ENCODE peak calls at places on chromosomes 4 and X, in eight cellular contexts. One of them, this sample, is unnamed.

GRCh38 chrX:154097003-154097596 is 417 bp downstream of the MECP2 start:
- DNase-seq in colonic mucosa: peak
- DNase-seq in HCT116: no peak
- DNase-seq in CD14-positive monocyte: peak
- DNase-seq in foreskin fibroblast: peak
- DNase-seq in CD8-positive, alpha-beta T cell: peak
- DNase-seq in psoas muscle: peak
- DNase-seq in fibroblast of pulmonary artery: peak
- DNase-seq in this sample: peak

GRCh38 chr4:53497446-53498069 is 93.7 kb downstream of the LNX1 start:
- DNase-seq in colonic mucosa: no peak
- DNase-seq in HCT116: no peak
- DNase-seq in CD14-positive monocyte: no peak
- DNase-seq in foreskin fibroblast: peak
- DNase-seq in CD8-positive, alpha-beta T cell: no peak
- DNase-seq in psoas muscle: peak
- DNase-seq in fibroblast of pulmonary artery: peak
- DNase-seq in this sample: no peak

GRCh38 chr4:54322817-54323417 is 93.8 kb downstream of the PDGFRA start:
- DNase-seq in colonic mucosa: peak
- DNase-seq in HCT116: peak
- DNase-seq in CD14-positive monocyte: peak
- DNase-seq in foreskin fibroblast: peak
- DNase-seq in CD8-positive, alpha-beta T cell: peak
- DNase-seq in psoas muscle: peak
- DNase-seq in fibroblast of pulmonary artery: peak
- DNase-seq in this sample: peak

GRCh38 chr4:61997813-61998212 is 797.7 kb downstream of the ADGRL3 start:
- DNase-seq in colonic mucosa: no peak
- DNase-seq in HCT116: no peak
- DNase-seq in CD14-positive monocyte: no peak
- DNase-seq in foreskin fibroblast: no peak
- DNase-seq in CD8-positive, alpha-beta T cell: no peak
- DNase-seq in psoas muscle: no peak
- DNase-seq in fibroblast of pulmonary artery: no peak
- DNase-seq in this sample: no peak

GRCh38 chr4:122617597-122618593 is 3.0 kb downstream of the IL21 start:
- DNase-seq in colonic mucosa: no peak
- DNase-seq in HCT116: no peak
- DNase-seq in CD14-positive monocyte: no peak
- DNase-seq in foreskin fibroblast: no peak
- DNase-seq in CD8-positive, alpha-beta T cell: no peak
- DNase-seq in psoas muscle: no peak
- DNase-seq in fibroblast of pulmonary artery: peak
- DNase-seq in this sample: no peak

GRCh38 chr4:130468340-130468739 is 1372.4 kb downstream of the C4orf33 start:
- DNase-seq in colonic mucosa: no peak
- DNase-seq in HCT116: no peak
- DNase-seq in CD14-positive monocyte: no peak
- DNase-seq in foreskin fibroblast: no peak
- DNase-seq in CD8-positive, alpha-beta T cell: no peak
- DNase-seq in psoas muscle: no peak
- DNase-seq in fibroblast of pulmonary artery: no peak
- DNase-seq in this sample: no peak

GRCh38 chr4:74440356-74440755 is 4.6 kb upstream of the AREG start:
- DNase-seq in colonic mucosa: no peak
- DNase-seq in HCT116: no peak
- DNase-seq in CD14-positive monocyte: no peak
- DNase-seq in foreskin fibroblast: no peak
- DNase-seq in CD8-positive, alpha-beta T cell: no peak
- DNase-seq in psoas muscle: no peak
- DNase-seq in fibroblast of pulmonary artery: no peak
- DNase-seq in this sample: no peak

GRCh38 chr4:7777017-7777710 is 162.5 kb downstream of the AFAP1 start:
- DNase-seq in colonic mucosa: no peak
- DNase-seq in HCT116: no peak
- DNase-seq in CD14-positive monocyte: no peak
- DNase-seq in foreskin fibroblast: no peak
- DNase-seq in CD8-positive, alpha-beta T cell: no peak
- DNase-seq in psoas muscle: no peak
- DNase-seq in fibroblast of pulmonary artery: no peak
- DNase-seq in this sample: no peak

GRCh38 chrX:43456056-43456455 is 200.0 kb upstream of the MAOA start:
- DNase-seq in colonic mucosa: no peak
- DNase-seq in HCT116: no peak
- DNase-seq in CD14-positive monocyte: no peak
- DNase-seq in foreskin fibroblast: no peak
- DNase-seq in CD8-positive, alpha-beta T cell: no peak
- DNase-seq in psoas muscle: no peak
- DNase-seq in fibroblast of pulmonary artery: no peak
- DNase-seq in this sample: peak

GRCh38 chr4:37689353-37689752 is 3.2 kb upstream of the RELL1 start:
- DNase-seq in colonic mucosa: no peak
- DNase-seq in HCT116: no peak
- DNase-seq in CD14-positive monocyte: no peak
- DNase-seq in foreskin fibroblast: no peak
- DNase-seq in CD8-positive, alpha-beta T cell: no peak
- DNase-seq in psoas muscle: no peak
- DNase-seq in fibroblast of pulmonary artery: peak
- DNase-seq in this sample: no peak

GRCh38 chr4:113955411-113955810 is 24.0 kb downstream of the ARSJ start:
- DNase-seq in colonic mucosa: no peak
- DNase-seq in HCT116: no peak
- DNase-seq in CD14-positive monocyte: no peak
- DNase-seq in foreskin fibroblast: no peak
- DNase-seq in CD8-positive, alpha-beta T cell: no peak
- DNase-seq in psoas muscle: no peak
- DNase-seq in fibroblast of pulmonary artery: no peak
- DNase-seq in this sample: no peak

GRCh38 chr4:85126991-85127591 is 160.6 kb upstream of the WDFY3 start:
- DNase-seq in colonic mucosa: no peak
- DNase-seq in HCT116: no peak
- DNase-seq in CD14-positive monocyte: no peak
- DNase-seq in foreskin fibroblast: no peak
- DNase-seq in CD8-positive, alpha-beta T cell: no peak
- DNase-seq in psoas muscle: no peak
- DNase-seq in fibroblast of pulmonary artery: no peak
- DNase-seq in this sample: no peak

GRCh38 chr4:1711055-1711905 is 839 bp downstream of the SLBP start:
- DNase-seq in colonic mucosa: peak
- DNase-seq in HCT116: no peak
- DNase-seq in CD14-positive monocyte: peak
- DNase-seq in foreskin fibroblast: peak
- DNase-seq in CD8-positive, alpha-beta T cell: peak
- DNase-seq in psoas muscle: peak
- DNase-seq in fibroblast of pulmonary artery: peak
- DNase-seq in this sample: no peak

GRCh38 chrX:50100188-50100587 is 100.6 kb downstream of the AKAP4 start:
- DNase-seq in colonic mucosa: no peak
- DNase-seq in HCT116: no peak
- DNase-seq in CD14-positive monocyte: no peak
- DNase-seq in foreskin fibroblast: no peak
- DNase-seq in CD8-positive, alpha-beta T cell: no peak
- DNase-seq in psoas muscle: no peak
- DNase-seq in fibroblast of pulmonary artery: no peak
- DNase-seq in this sample: no peak

GRCh38 chrX:87664381-87664780 is 146.8 kb downstream of the KLHL4 start:
- DNase-seq in colonic mucosa: no peak
- DNase-seq in HCT116: no peak
- DNase-seq in CD14-positive monocyte: no peak
- DNase-seq in foreskin fibroblast: no peak
- DNase-seq in CD8-positive, alpha-beta T cell: no peak
- DNase-seq in psoas muscle: no peak
- DNase-seq in fibroblast of pulmonary artery: peak
- DNase-seq in this sample: no peak

GRCh38 chr4:1176398-1177273 is 4.3 kb upstream of the SPON2 start:
- DNase-seq in colonic mucosa: no peak
- DNase-seq in HCT116: no peak
- DNase-seq in CD14-positive monocyte: no peak
- DNase-seq in foreskin fibroblast: no peak
- DNase-seq in CD8-positive, alpha-beta T cell: no peak
- DNase-seq in psoas muscle: no peak
- DNase-seq in fibroblast of pulmonary artery: no peak
- DNase-seq in this sample: no peak

GRCh38 chr4:53702334-53703266 is 111.3 kb upstream of the LNX1 start:
- DNase-seq in colonic mucosa: peak
- DNase-seq in HCT116: no peak
- DNase-seq in CD14-positive monocyte: no peak
- DNase-seq in foreskin fibroblast: peak
- DNase-seq in CD8-positive, alpha-beta T cell: no peak
- DNase-seq in psoas muscle: peak
- DNase-seq in fibroblast of pulmonary artery: peak
- DNase-seq in this sample: peak

GRCh38 chrX:4528247-4528646 is 814.8 kb upstream of the PRKX start:
- DNase-seq in colonic mucosa: no peak
- DNase-seq in HCT116: no peak
- DNase-seq in CD14-positive monocyte: no peak
- DNase-seq in foreskin fibroblast: no peak
- DNase-seq in CD8-positive, alpha-beta T cell: no peak
- DNase-seq in psoas muscle: no peak
- DNase-seq in fibroblast of pulmonary artery: no peak
- DNase-seq in this sample: no peak

GRCh38 chr4:101065935-101066485 is 281.3 kb downstream of the PPP3CA start:
- DNase-seq in colonic mucosa: no peak
- DNase-seq in HCT116: no peak
- DNase-seq in CD14-positive monocyte: no peak
- DNase-seq in foreskin fibroblast: no peak
- DNase-seq in CD8-positive, alpha-beta T cell: no peak
- DNase-seq in psoas muscle: no peak
- DNase-seq in fibroblast of pulmonary artery: no peak
- DNase-seq in this sample: no peak

GRCh38 chr4:171846232-171846631 is 33.0 kb downstream of the GALNTL6 start:
- DNase-seq in colonic mucosa: peak
- DNase-seq in HCT116: peak
- DNase-seq in CD14-positive monocyte: no peak
- DNase-seq in foreskin fibroblast: peak
- DNase-seq in CD8-positive, alpha-beta T cell: no peak
- DNase-seq in psoas muscle: no peak
- DNase-seq in fibroblast of pulmonary artery: peak
- DNase-seq in this sample: peak

GRCh38 chr4:26861434-26862186 is 969 bp downstream of the STIM2 start:
- DNase-seq in colonic mucosa: peak
- DNase-seq in HCT116: no peak
- DNase-seq in CD14-positive monocyte: no peak
- DNase-seq in foreskin fibroblast: peak
- DNase-seq in CD8-positive, alpha-beta T cell: peak
- DNase-seq in psoas muscle: peak
- DNase-seq in fibroblast of pulmonary artery: peak
- DNase-seq in this sample: peak

GRCh38 chrX:13046035-13046851 is 1.8 kb upstream of the FAM9C start:
- DNase-seq in colonic mucosa: no peak
- DNase-seq in HCT116: no peak
- DNase-seq in CD14-positive monocyte: no peak
- DNase-seq in foreskin fibroblast: no peak
- DNase-seq in CD8-positive, alpha-beta T cell: no peak
- DNase-seq in psoas muscle: no peak
- DNase-seq in fibroblast of pulmonary artery: no peak
- DNase-seq in this sample: no peak

DNA sequence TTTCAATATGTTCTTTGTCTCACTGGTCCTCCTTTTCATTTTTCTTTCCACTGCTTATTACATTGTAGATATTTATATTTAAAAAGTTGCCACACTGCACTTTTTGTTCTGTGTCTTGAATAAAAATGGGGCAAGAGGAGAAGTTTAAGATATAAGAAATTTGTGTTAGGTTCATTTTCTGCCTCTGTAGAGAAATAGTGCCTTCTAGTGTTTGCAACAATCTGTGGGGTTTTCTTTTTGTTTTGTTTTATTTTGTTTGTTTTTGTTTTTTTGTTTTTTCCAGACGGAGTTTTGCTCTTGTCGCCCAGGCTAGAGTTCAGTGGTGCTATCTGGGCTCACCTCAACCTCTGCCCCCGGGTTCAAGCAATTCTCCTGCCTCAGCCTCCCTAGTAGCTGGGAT is 20.1 kb upstream of the SMIM14 start:
- DNase-seq in colonic mucosa: no peak
- DNase-seq in HCT116: no peak
- DNase-seq in CD14-positive monocyte: no peak
- DNase-seq in foreskin fibroblast: no peak
- DNase-seq in CD8-positive, alpha-beta T cell: no peak
- DNase-seq in psoas muscle: no peak
- DNase-seq in fibroblast of pulmonary artery: peak
- DNase-seq in this sample: no peak
- TF ChIP-seq CTCF in colonic mucosa: peak
- TF ChIP-seq CTCF in HCT116: peak
- TF ChIP-seq CTCF in CD14-positive monocyte: peak
- TF ChIP-seq CTCF in foreskin fibroblast: peak
- TF ChIP-seq CTCF in CD8-positive, alpha-beta T cell: no peak
- TF ChIP-seq CTCF in psoas muscle: no peak
- TF ChIP-seq CTCF in fibroblast of pulmonary artery: peak
- TF ChIP-seq CTCF in this sample: no peak

GRCh38 chr4:6764976-6765620 is 17.4 kb upstream of the KIAA0232 start:
- DNase-seq in colonic mucosa: no peak
- DNase-seq in HCT116: no peak
- DNase-seq in CD14-positive monocyte: no peak
- DNase-seq in foreskin fibroblast: no peak
- DNase-seq in CD8-positive, alpha-beta T cell: no peak
- DNase-seq in psoas muscle: no peak
- DNase-seq in fibroblast of pulmonary artery: no peak
- DNase-seq in this sample: no peak
- TF ChIP-seq CTCF in colonic mucosa: no peak
- TF ChIP-seq CTCF in HCT116: no peak
- TF ChIP-seq CTCF in CD14-positive monocyte: no peak
- TF ChIP-seq CTCF in foreskin fibroblast: no peak
- TF ChIP-seq CTCF in CD8-positive, alpha-beta T cell: no peak
- TF ChIP-seq CTCF in psoas muscle: no peak
- TF ChIP-seq CTCF in fibroblast of pulmonary artery: no peak
- TF ChIP-seq CTCF in this sample: no peak

GRCh38 chr4:57303012-57303751 is 193.0 kb upstream of the IGFBP7 start:
- DNase-seq in colonic mucosa: no peak
- DNase-seq in HCT116: no peak
- DNase-seq in CD14-positive monocyte: no peak
- DNase-seq in foreskin fibroblast: no peak
- DNase-seq in CD8-positive, alpha-beta T cell: no peak
- DNase-seq in psoas muscle: no peak
- DNase-seq in fibroblast of pulmonary artery: peak
- DNase-seq in this sample: no peak
- TF ChIP-seq CTCF in colonic mucosa: no peak
- TF ChIP-seq CTCF in HCT116: no peak
- TF ChIP-seq CTCF in CD14-positive monocyte: no peak
- TF ChIP-seq CTCF in foreskin fibroblast: no peak
- TF ChIP-seq CTCF in CD8-positive, alpha-beta T cell: no peak
- TF ChIP-seq CTCF in psoas muscle: no peak
- TF ChIP-seq CTCF in fibroblast of pulmonary artery: no peak
- TF ChIP-seq CTCF in this sample: no peak

DNA sequence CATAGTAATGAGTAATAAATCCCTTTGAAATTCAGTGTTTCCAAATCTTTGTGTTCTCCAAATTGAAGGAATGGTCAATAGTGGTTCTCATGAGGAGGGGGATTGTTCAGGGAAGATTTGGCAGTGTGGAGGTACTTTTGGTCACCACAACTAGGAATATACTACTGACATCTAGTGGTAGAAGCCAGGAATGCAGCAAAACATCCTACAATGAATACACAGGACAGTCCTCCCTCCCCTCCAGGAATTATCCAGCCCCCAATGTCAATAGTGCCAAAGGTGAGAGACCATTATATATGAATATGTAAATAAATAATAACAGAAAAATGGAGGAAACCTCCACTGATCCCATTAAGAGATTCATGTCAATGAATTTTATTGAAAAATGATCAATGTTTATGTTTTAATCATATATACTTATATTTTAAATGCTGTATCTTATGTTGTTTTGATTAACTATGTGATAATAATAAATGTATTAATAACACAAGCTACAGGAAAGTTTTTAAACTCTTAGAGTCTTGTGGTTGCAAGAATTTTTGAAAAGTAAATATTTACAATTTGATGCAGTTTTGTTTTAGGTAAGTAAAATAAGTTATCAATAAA is 14.4 kb upstream of the FAM9A start:
- DNase-seq in colonic mucosa: peak
- DNase-seq in HCT116: peak
- DNase-seq in CD14-positive monocyte: no peak
- DNase-seq in foreskin fibroblast: peak
- DNase-seq in CD8-positive, alpha-beta T cell: peak
- DNase-seq in psoas muscle: no peak
- DNase-seq in fibroblast of pulmonary artery: peak
- DNase-seq in this sample: peak
- TF ChIP-seq CTCF in colonic mucosa: peak
- TF ChIP-seq CTCF in HCT116: peak
- TF ChIP-seq CTCF in CD14-positive monocyte: peak
- TF ChIP-seq CTCF in foreskin fibroblast: peak
- TF ChIP-seq CTCF in CD8-positive, alpha-beta T cell: peak
- TF ChIP-seq CTCF in psoas muscle: peak
- TF ChIP-seq CTCF in fibroblast of pulmonary artery: peak
- TF ChIP-seq CTCF in this sample: peak